ENCODE peak calls at places on chromosome X, in six cellular contexts. X, I, M, F, W and B are unnamed samples.

GRCh38 chrX:69277961-69278795 is 112.9 kb upstream of the PJA1 start:
- DNase-seq in X (no peak), I (no peak), M (no peak), F (no peak), W (peak), B (no peak)

GRCh38 chrX:149506349-149506748 is 1.2 kb upstream of the IDS start:
- DNase-seq in X (no peak), I (no peak), M (no peak), F (no peak), W (no peak), B (no peak)

GRCh38 chrX:70254063-70254400 is 6.0 kb downstream of the P2RY4 start:
- DNase-seq in X (no peak), I (no peak), M (no peak), F (peak), W (no peak), B (no peak)

GRCh38 chrX:104795804-104796203 is 229.8 kb downstream of the IL1RAPL2 start:
- DNase-seq in X (no peak), I (no peak), M (no peak), F (no peak), W (no peak), B (no peak)

GRCh38 chrX:120768681-120769080 is 107.0 kb downstream of the CT47B1 start:
- DNase-seq in X (no peak), I (no peak), M (peak), F (no peak), W (no peak), B (no peak)

GRCh38 chrX:143635915-143636314 is at the start of gene SLITRK4:
- DNase-seq in X (peak), I (peak), M (no peak), F (no peak), W (peak), B (no peak)

GRCh38 chrX:13305091-13305490 is 14.8 kb downstream of the ATXN3L start:
- DNase-seq in X (no peak), I (no peak), M (no peak), F (no peak), W (no peak), B (no peak)

GRCh38 chrX:155841232-155841631 is 39.9 kb upstream of the VAMP7 start:
- DNase-seq in X (no peak), I (no peak), M (peak), F (no peak), W (no peak), B (no peak)

GRCh38 chrX:53262918-53263394 is 18.4 kb downstream of the IQSEC2 start:
- DNase-seq in X (peak), I (no peak), M (peak), F (peak), W (no peak), B (no peak)

GRCh38 chrX:44061940-44062339 is 88.8 kb upstream of the NDP start:
- DNase-seq in X (peak), I (no peak), M (no peak), F (no peak), W (no peak), B (no peak)

GRCh38 chrX:39982927-39983326 is 114.8 kb downstream of the BCOR start:
- DNase-seq in X (no peak), I (no peak), M (no peak), F (no peak), W (no peak), B (no peak)

GRCh38 chrX:15114865-15115566 is 154.9 kb downstream of the ASB9 start:
- DNase-seq in X (no peak), I (no peak), M (no peak), F (no peak), W (no peak), B (no peak)

GRCh38 chrX:36160056-36160455 is 240.5 kb downstream of the CFAP47 start:
- DNase-seq in X (no peak), I (no peak), M (no peak), F (no peak), W (no peak), B (peak)

GRCh38 chrX:119870626-119871131 is 854 bp downstream of the RNF113A start:
- DNase-seq in X (peak), I (peak), M (peak), F (no peak), W (peak), B (peak)

GRCh38 chrX:2538016-2538415 is 37.2 kb upstream of the DHRSX start:
- DNase-seq in X (no peak), I (no peak), M (peak), F (no peak), W (no peak), B (no peak)

GRCh38 chrX:53048169-53049126 is at the start of gene GPR173:
- DNase-seq in X (peak), I (no peak), M (peak), F (no peak), W (peak), B (peak)

GRCh38 chrX:119549327-119550016 is 15.7 kb downstream of the STEEP1 start:
- DNase-seq in X (no peak), I (no peak), M (no peak), F (no peak), W (no peak), B (no peak)

GRCh38 chrX:139930923-139931645 is 1.8 kb downstream of the ATP11C start:
- DNase-seq in X (peak), I (peak), M (peak), F (no peak), W (peak), B (no peak)

GRCh38 chrX:150546711-150547153 is 21.7 kb upstream of the MTM1 start:
- DNase-seq in X (no peak), I (no peak), M (peak), F (no peak), W (no peak), B (no peak)

GRCh38 chrX:69161371-69161770 is 3.9 kb downstream of the PJA1 start:
- DNase-seq in X (no peak), I (no peak), M (no peak), F (no peak), W (no peak), B (no peak)

GRCh38 chrX:9825129-9825865 is 39.1 kb downstream of the SHROOM2 start:
- DNase-seq in X (peak), I (no peak), M (no peak), F (no peak), W (no peak), B (no peak)

GRCh38 chrX:13688384-13688771 is 550 bp upstream of the RAB9A start:
- DNase-seq in X (no peak), I (no peak), M (no peak), F (no peak), W (no peak), B (no peak)

GRCh38 chrX:26783512-26784225 is 567.7 kb downstream of the MAGEB5 start:
- DNase-seq in X (peak), I (peak), M (peak), F (peak), W (peak), B (peak)

GRCh38 chrX:66030505-66031317 is 9.2 kb downstream of the VSIG4 start:
- DNase-seq in X (peak), I (no peak), M (peak), F (peak), W (peak), B (peak)

GRCh38 chrX:70092247-70092646 is 30.0 kb downstream of the OTUD6A start:
- DNase-seq in X (no peak), I (no peak), M (no peak), F (no peak), W (no peak), B (no peak)

GRCh38 chrX:71533514-71533849 is 578 bp downstream of the OGT start:
- DNase-seq in X (no peak), I (no peak), M (no peak), F (no peak), W (no peak), B (no peak)

GRCh38 chrX:73615022-73615421 is 52.0 kb downstream of the CHIC1 start:
- DNase-seq in X (no peak), I (no peak), M (no peak), F (no peak), W (no peak), B (no peak)

GRCh38 chrX:31832263-31832662 is 760.4 kb upstream of the FTHL17 start:
- DNase-seq in X (no peak), I (no peak), M (no peak), F (no peak), W (no peak), B (no peak)

GRCh38 chrX:13742397-13743176 is 8.0 kb downstream of the OFD1 start:
- DNase-seq in X (peak), I (no peak), M (no peak), F (no peak), W (no peak), B (no peak)

GRCh38 chrX:139851730-139852129 is 81.1 kb downstream of the ATP11C start:
- DNase-seq in X (no peak), I (no peak), M (peak), F (no peak), W (no peak), B (no peak)

GRCh38 chrX:44344194-44344593 is 722 bp upstream of the EFHC2 start:
- DNase-seq in X (no peak), I (peak), M (no peak), F (no peak), W (no peak), B (no peak)

GRCh38 chrX:13664026-13664425 is 11.1 kb downstream of the TCEANC start:
- DNase-seq in X (no peak), I (no peak), M (no peak), F (no peak), W (peak), B (no peak)

GRCh38 chrX:136714626-136715599 is 65.8 kb downstream of the ARHGEF6 start:
- DNase-seq in X (peak), I (no peak), M (no peak), F (no peak), W (no peak), B (no peak)
- H3K27ac ChIP-seq in X (no peak), I (no peak), M (no peak), F (no peak), W (no peak), B (peak)

GRCh38 chrX:56800801-56801200 is 71.8 kb downstream of the NBDY start:
- DNase-seq in X (no peak), I (no peak), M (no peak), F (no peak), W (no peak), B (peak)
- H3K27ac ChIP-seq in X (no peak), I (no peak), M (no peak), F (no peak), W (no peak), B (no peak)

GRCh38 chrX:133531012-133531411 is 115.7 kb upstream of the GPC4 start:
- DNase-seq in X (peak), I (no peak), M (no peak), F (no peak), W (peak), B (no peak)

GRCh38 chrX:133529578-133529977 is 114.3 kb upstream of the GPC4 start:
- DNase-seq in X (no peak), I (no peak), M (no peak), F (no peak), W (no peak), B (no peak)

GRCh38 chrX:133523526-133523925 is 108.2 kb upstream of the GPC4 start:
- DNase-seq in X (no peak), I (no peak), M (no peak), F (no peak), W (no peak), B (no peak)

GRCh38 chrX:133527825-133528224 is 112.5 kb upstream of the GPC4 start:
- DNase-seq in X (no peak), I (no peak), M (no peak), F (no peak), W (no peak), B (no peak)

DNA sequence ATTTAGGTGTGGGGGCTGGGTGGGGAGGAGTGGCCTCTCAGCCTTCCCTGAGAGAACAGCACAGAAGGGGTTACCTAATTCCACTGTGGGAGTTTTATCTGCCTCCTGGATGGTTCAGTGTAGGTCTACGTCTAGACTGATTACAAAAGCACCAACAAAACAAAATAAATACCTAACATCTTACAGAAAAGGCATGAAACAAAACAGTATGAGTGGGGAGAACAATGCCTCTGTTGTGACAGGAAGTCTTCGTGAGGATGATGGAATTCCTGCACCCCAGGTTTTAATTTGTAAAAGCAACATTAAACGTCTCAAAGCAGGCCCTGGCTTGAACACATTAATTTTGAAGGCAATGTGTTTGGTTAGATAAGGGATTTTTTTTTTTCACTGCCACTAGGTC is 112.1 kb upstream of the GPC4 start:
- DNase-seq in X (no peak), I (no peak), M (no peak), F (no peak), W (no peak), B (peak)
- H3K27ac ChIP-seq in X (no peak), I (no peak), M (no peak), F (no peak), W (no peak), B (no peak)

GRCh38 chrX:100650841-100651240 is 6.8 kb downstream of the SRPX2 start:
- DNase-seq in X (peak), I (no peak), M (no peak), F (no peak), W (no peak), B (no peak)
- H3K27ac ChIP-seq in X (peak), I (peak), M (peak), F (no peak), W (no peak), B (peak)

GRCh38 chrX:47613082-47613481 is 6.6 kb downstream of the SYN1 start:
- DNase-seq in X (no peak), I (no peak), M (no peak), F (no peak), W (no peak), B (no peak)

GRCh38 chrX:47612418-47612817 is 7.2 kb downstream of the SYN1 start:
- DNase-seq in X (no peak), I (no peak), M (no peak), F (no peak), W (no peak), B (no peak)

GRCh38 chrX:47611926-47612325 is 7.7 kb downstream of the SYN1 start:
- DNase-seq in X (no peak), I (no peak), M (no peak), F (no peak), W (no peak), B (no peak)

GRCh38 chrX:47610506-47610905 is 9.2 kb downstream of the SYN1 start:
- DNase-seq in X (no peak), I (no peak), M (no peak), F (no peak), W (no peak), B (no peak)

GRCh38 chrX:47614618-47615017 is 5.0 kb downstream of the SYN1 start:
- DNase-seq in X (no peak), I (no peak), M (no peak), F (no peak), W (no peak), B (no peak)
- H3K27ac ChIP-seq in X (no peak), I (no peak), M (no peak), F (no peak), W (no peak), B (no peak)

GRCh38 chrX:11381464-11381863 is 88.3 kb downstream of the AMELX start:
- DNase-seq in X (peak), I (peak), M (peak), F (peak), W (peak), B (peak)
- H3K27ac ChIP-seq in X (no peak), I (no peak), M (no peak), F (no peak), W (no peak), B (no peak)